ENCODE peak calls at places on chromosomes 4 and X, in ten cellular contexts. One of them, this sample, is unnamed.

GRCh38 chrX:149652232-149652981 is 20.8 kb upstream of the TMEM185A start:
- DNase-seq in RWPE1: no peak
- DNase-seq in globus pallidus: no peak
- DNase-seq in activated naive CD4-positive, alpha-beta T cell: no peak
- DNase-seq in naive B cell: no peak
- DNase-seq in stimulated activated naive CD8-positive, alpha-beta T cell treated with anti-CD3 and anti-CD28 coated beads, Interleukin-15, Interleukin-2, amounts not matched to agents 100 U/mL and 50 U/mL, for 24 hours: no peak
- DNase-seq in naive thymus-derived CD4-positive, alpha-beta T cell: no peak
- DNase-seq in SW 1271: no peak
- DNase-seq in NCI-H1048: no peak
- DNase-seq in HCT116: no peak
- DNase-seq in this sample: no peak

GRCh38 chrX:29617276-29617675 is 598.1 kb upstream of the MAGEB2 start:
- DNase-seq in RWPE1: no peak
- DNase-seq in globus pallidus: no peak
- DNase-seq in activated naive CD4-positive, alpha-beta T cell: no peak
- DNase-seq in naive B cell: no peak
- DNase-seq in stimulated activated naive CD8-positive, alpha-beta T cell treated with anti-CD3 and anti-CD28 coated beads, Interleukin-15, Interleukin-2, amounts not matched to agents 100 U/mL and 50 U/mL, for 24 hours: no peak
- DNase-seq in naive thymus-derived CD4-positive, alpha-beta T cell: no peak
- DNase-seq in SW 1271: no peak
- DNase-seq in NCI-H1048: no peak
- DNase-seq in HCT116: no peak
- DNase-seq in this sample: no peak

GRCh38 chrX:120015145-120016067 is 62.1 kb downstream of the RHOXF2B start:
- DNase-seq in RWPE1: no peak
- DNase-seq in globus pallidus: no peak
- DNase-seq in activated naive CD4-positive, alpha-beta T cell: no peak
- DNase-seq in naive B cell: no peak
- DNase-seq in stimulated activated naive CD8-positive, alpha-beta T cell treated with anti-CD3 and anti-CD28 coated beads, Interleukin-15, Interleukin-2, amounts not matched to agents 100 U/mL and 50 U/mL, for 24 hours: no peak
- DNase-seq in naive thymus-derived CD4-positive, alpha-beta T cell: no peak
- DNase-seq in SW 1271: no peak
- DNase-seq in NCI-H1048: no peak
- DNase-seq in HCT116: no peak
- DNase-seq in this sample: no peak

GRCh38 chr4:70838400-70838971 is 1.2 kb downstream of the GRSF1 start:
- DNase-seq in RWPE1: no peak
- DNase-seq in globus pallidus: no peak
- DNase-seq in activated naive CD4-positive, alpha-beta T cell: no peak
- DNase-seq in naive B cell: no peak
- DNase-seq in stimulated activated naive CD8-positive, alpha-beta T cell treated with anti-CD3 and anti-CD28 coated beads, Interleukin-15, Interleukin-2, amounts not matched to agents 100 U/mL and 50 U/mL, for 24 hours: no peak
- DNase-seq in naive thymus-derived CD4-positive, alpha-beta T cell: no peak
- DNase-seq in SW 1271: no peak
- DNase-seq in NCI-H1048: no peak
- DNase-seq in HCT116: no peak
- DNase-seq in this sample: no peak

GRCh38 chr4:123031664-123032063 is 109.3 kb upstream of the NUDT6 start:
- DNase-seq in RWPE1: no peak
- DNase-seq in globus pallidus: no peak
- DNase-seq in activated naive CD4-positive, alpha-beta T cell: no peak
- DNase-seq in naive B cell: no peak
- DNase-seq in stimulated activated naive CD8-positive, alpha-beta T cell treated with anti-CD3 and anti-CD28 coated beads, Interleukin-15, Interleukin-2, amounts not matched to agents 100 U/mL and 50 U/mL, for 24 hours: no peak
- DNase-seq in naive thymus-derived CD4-positive, alpha-beta T cell: no peak
- DNase-seq in SW 1271: no peak
- DNase-seq in NCI-H1048: no peak
- DNase-seq in HCT116: no peak
- DNase-seq in this sample: no peak

GRCh38 chrX:23854122-23854521 is 53.6 kb downstream of the APOO start:
- DNase-seq in RWPE1: no peak
- DNase-seq in globus pallidus: no peak
- DNase-seq in activated naive CD4-positive, alpha-beta T cell: no peak
- DNase-seq in naive B cell: no peak
- DNase-seq in stimulated activated naive CD8-positive, alpha-beta T cell treated with anti-CD3 and anti-CD28 coated beads, Interleukin-15, Interleukin-2, amounts not matched to agents 100 U/mL and 50 U/mL, for 24 hours: no peak
- DNase-seq in naive thymus-derived CD4-positive, alpha-beta T cell: no peak
- DNase-seq in SW 1271: no peak
- DNase-seq in NCI-H1048: no peak
- DNase-seq in HCT116: no peak
- DNase-seq in this sample: no peak

GRCh38 chrX:28997716-28998115 is 410.5 kb downstream of the IL1RAPL1 start:
- DNase-seq in RWPE1: no peak
- DNase-seq in globus pallidus: no peak
- DNase-seq in activated naive CD4-positive, alpha-beta T cell: no peak
- DNase-seq in naive B cell: no peak
- DNase-seq in stimulated activated naive CD8-positive, alpha-beta T cell treated with anti-CD3 and anti-CD28 coated beads, Interleukin-15, Interleukin-2, amounts not matched to agents 100 U/mL and 50 U/mL, for 24 hours: no peak
- DNase-seq in naive thymus-derived CD4-positive, alpha-beta T cell: no peak
- DNase-seq in SW 1271: no peak
- DNase-seq in NCI-H1048: no peak
- DNase-seq in HCT116: no peak
- DNase-seq in this sample: no peak

GRCh38 chr4:54061067-54061466 is 3.3 kb downstream of the CHIC2 start:
- DNase-seq in RWPE1: no peak
- DNase-seq in globus pallidus: no peak
- DNase-seq in activated naive CD4-positive, alpha-beta T cell: no peak
- DNase-seq in naive B cell: no peak
- DNase-seq in stimulated activated naive CD8-positive, alpha-beta T cell treated with anti-CD3 and anti-CD28 coated beads, Interleukin-15, Interleukin-2, amounts not matched to agents 100 U/mL and 50 U/mL, for 24 hours: no peak
- DNase-seq in naive thymus-derived CD4-positive, alpha-beta T cell: no peak
- DNase-seq in SW 1271: no peak
- DNase-seq in NCI-H1048: no peak
- DNase-seq in HCT116: no peak
- DNase-seq in this sample: no peak

This sample was measured in Panc1.